ENCODE peak calls at places on chromosomes 13 and 19, in five cellular contexts. X is transverse colon, L is GM12892, I is prostate gland, G is IMR-90. S is an unnamed sample.

GRCh38 chr13:28586585-28587540 is 72.1 kb upstream of the POMP start:
- DNase-seq in X (no peak), L (no peak), I (no peak), G (no peak), S (no peak)

GRCh38 chr19:35040826-35041547 is 534 bp upstream of the HPN start:
- DNase-seq in X (peak; percentile 77), L (no peak), I (peak; percentile 69), G (no peak), S (peak; percentile 68)

GRCh38 chr13:23899555-23899954 is 2.3 kb upstream of the C1QTNF9B start:
- DNase-seq in X (no peak), L (no peak), I (no peak), G (peak; percentile 74), S (no peak)

GRCh38 chr19:16335226-16335625 is 10.6 kb downstream of the KLF2 start:
- DNase-seq in X (no peak), L (no peak), I (no peak), G (no peak), S (no peak)

GRCh38 chr13:81058916-81059290 is 718.0 kb upstream of the SPRY2 start:
- DNase-seq in X (no peak), L (no peak), I (no peak), G (no peak), S (no peak)

GRCh38 chr19:8240274-8241229 is 31.4 kb downstream of the CERS4 start:
- DNase-seq in X (peak; percentile 82), L (peak; percentile 79), I (peak; percentile 84), G (peak; percentile 94), S (peak; percentile 87)

GRCh38 chr19:27674701-27675100 is 1538.2 kb downstream of the UQCRFS1 start:
- DNase-seq in X (no peak), L (no peak), I (no peak), G (no peak), S (no peak)

GRCh38 chr13:112842343-112842856 is 126.6 kb upstream of the MCF2L start:
- DNase-seq in X (no peak), L (no peak), I (no peak), G (no peak), S (no peak)

GRCh38 chr19:43618921-43619261 is 538 bp downstream of the ZNF428 start:
- DNase-seq in X (no peak), L (peak; percentile 51), I (no peak), G (peak; percentile 8), S (peak; percentile 51)

GRCh38 chr13:35720690-35721554 is 244.4 kb upstream of the MAB21L1 start:
- DNase-seq in X (peak; percentile 42), L (peak; percentile 31), I (peak; percentile 19), G (peak; percentile 46), S (peak; percentile 52)

GRCh38 chr13:51729853-51730553 is 74.0 kb downstream of the DHRS12 start:
- DNase-seq in X (peak; percentile 19), L (no peak), I (no peak), G (peak; percentile 90), S (no peak)

GRCh38 chr13:75432811-75433244 is 49.1 kb downstream of the TBC1D4 start:
- DNase-seq in X (no peak), L (no peak), I (no peak), G (no peak), S (no peak)

GRCh38 chr19:15902254-15902653 is 4.4 kb upstream of the CYP4F2 start:
- DNase-seq in X (no peak), L (no peak), I (no peak), G (no peak), S (no peak)

GRCh38 chr13:68713394-68713793 is 1394.2 kb upstream of the ATXN8OS start:
- DNase-seq in X (no peak), L (no peak), I (no peak), G (no peak), S (no peak)

GRCh38 chr13:35923347-35923746 is 207.8 kb downstream of the DCLK1 start:
- DNase-seq in X (no peak), L (no peak), I (no peak), G (peak; percentile 68), S (no peak)

GRCh38 chr13:91740811-91741210 is 342.4 kb downstream of the GPC5 start:
- DNase-seq in X (no peak), L (no peak), I (no peak), G (no peak), S (no peak)

GRCh38 chr19:8352134-8352827 is 9.2 kb upstream of the KANK3 start:
- DNase-seq in X (no peak), L (no peak), I (no peak), G (peak; percentile 34), S (no peak)

GRCh38 chr13:77523386-77523785 is 12.1 kb upstream of the SCEL start:
- DNase-seq in X (no peak), L (no peak), I (no peak), G (no peak), S (no peak)

GRCh38 chr19:53927745-53928144 is 18.7 kb downstream of the CACNG7 start:
- DNase-seq in X (no peak), L (no peak), I (no peak), G (peak; percentile 64), S (no peak)

GRCh38 chr19:28940751-28941500 is 272.0 kb downstream of the UQCRFS1 start:
- DNase-seq in X (no peak), L (no peak), I (no peak), G (peak; percentile 92), S (no peak)

GRCh38 chr13:88739192-88739591 is 1068.0 kb downstream of the SLITRK5 start:
- DNase-seq in X (no peak), L (no peak), I (no peak), G (no peak), S (no peak)

GRCh38 chr19:53156888-53157287 is 2.0 kb downstream of the ZNF347 start:
- DNase-seq in X (no peak), L (no peak), I (no peak), G (no peak), S (no peak)

GRCh38 chr19:29188704-29189375 is 24.1 kb downstream of the UQCRFS1 start:
- DNase-seq in X (no peak), L (no peak), I (no peak), G (peak; percentile 25), S (no peak)

GRCh38 chr13:112465251-112466131 is 89.3 kb downstream of the SPACA7 start:
- DNase-seq in X (no peak), L (no peak), I (no peak), G (no peak), S (no peak)

GRCh38 chr13:113771709-113772331 is 12.8 kb downstream of the TMEM255B start:
- DNase-seq in X (no peak), L (no peak), I (no peak), G (peak; percentile 37), S (no peak)

GRCh38 chr13:84997858-84998257 is 801.4 kb downstream of the SLITRK6 start:
- DNase-seq in X (no peak), L (no peak), I (no peak), G (no peak), S (no peak)

GRCh38 chr19:35216833-35217707 is 11.5 kb downstream of the FAM187B start:
- DNase-seq in X (peak; percentile 65), L (no peak), I (no peak), G (no peak), S (peak; percentile 80)

GRCh38 chr19:10690351-10690781 is 10.9 kb upstream of the QTRT1 start:
- DNase-seq in X (no peak), L (no peak), I (no peak), G (peak; percentile 37), S (no peak)

GRCh38 chr13:36979361-36980040 is 19.6 kb downstream of the ALG5 start:
- DNase-seq in X (no peak), L (no peak), I (no peak), G (peak; percentile 82), S (no peak)
- TF ChIP-seq POLR2A in X (no peak), L (no peak), I (no peak), G (no peak), S (no peak)

DNA sequence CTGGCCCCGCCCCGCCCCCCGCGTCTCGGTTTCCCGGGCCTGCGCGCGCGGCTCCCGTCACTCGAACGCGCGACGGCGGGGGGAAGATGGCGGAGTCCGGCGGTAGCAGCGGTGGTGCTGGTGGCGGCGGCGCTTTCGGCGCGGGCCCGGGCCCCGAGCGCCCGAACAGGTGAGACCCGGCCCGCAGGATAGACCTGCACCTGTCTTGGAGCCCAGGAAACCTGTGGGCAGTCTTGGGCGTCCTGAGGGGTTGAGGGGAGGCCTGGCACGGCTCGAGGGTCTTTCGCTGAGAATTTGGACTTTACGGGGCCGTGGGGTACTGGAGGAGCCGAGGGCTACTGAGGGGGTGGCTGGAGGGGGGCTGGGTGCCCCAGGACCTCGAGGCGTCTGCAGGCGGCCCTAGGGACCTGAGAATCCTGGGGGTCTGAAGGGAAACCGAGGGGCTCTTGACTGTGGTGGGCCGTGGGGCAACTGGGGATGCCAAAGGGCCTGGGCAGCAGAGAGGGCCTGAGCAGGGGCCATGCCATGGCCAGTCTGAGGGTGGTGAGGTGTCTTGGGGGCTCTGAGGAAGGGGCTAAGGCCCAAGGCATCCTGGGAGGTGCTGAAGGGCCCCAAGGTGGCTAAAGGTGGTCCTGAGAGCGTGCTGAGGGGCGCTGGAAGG is at the start of gene KLHL26:
- DNase-seq in X (no peak), L (peak; percentile 89), I (no peak), G (no peak), S (no peak)
- TF ChIP-seq POLR2A in X (peak; percentile 58), L (peak; percentile 61), I (peak; percentile 58), G (peak; percentile 80), S (peak; percentile 44)

GRCh38 chr19:3175761-3176714 is 2.5 kb upstream of the S1PR4 start:
- DNase-seq in X (peak; percentile 87), L (no peak), I (peak; percentile 83), G (peak; percentile 65), S (peak; percentile 25)

GRCh38 chr19:3176715-3177501 is 1.7 kb upstream of the S1PR4 start:
- DNase-seq in X (peak; percentile 71), L (no peak), I (no peak), G (peak; percentile 67), S (peak; percentile 48)

GRCh38 chr19:3178973-3179738 is 587 bp downstream of the S1PR4 start:
- DNase-seq in X (no peak), L (no peak), I (no peak), G (no peak), S (peak; percentile 48)

GRCh38 chr19:3179739-3180293 is 1.2 kb downstream of the S1PR4 start:
- DNase-seq in X (no peak), L (peak; percentile 36), I (no peak), G (no peak), S (peak; percentile 48)

GRCh38 chr19:3178377-3178972 is at the start of gene S1PR4:
- DNase-seq in X (peak; percentile 33), L (peak; percentile 86), I (no peak), G (no peak), S (peak; percentile 79)
- TF ChIP-seq POLR2A in X (peak; percentile 61), L (peak; percentile 75), I (no peak), G (no peak), S (peak; percentile 36)

DNA sequence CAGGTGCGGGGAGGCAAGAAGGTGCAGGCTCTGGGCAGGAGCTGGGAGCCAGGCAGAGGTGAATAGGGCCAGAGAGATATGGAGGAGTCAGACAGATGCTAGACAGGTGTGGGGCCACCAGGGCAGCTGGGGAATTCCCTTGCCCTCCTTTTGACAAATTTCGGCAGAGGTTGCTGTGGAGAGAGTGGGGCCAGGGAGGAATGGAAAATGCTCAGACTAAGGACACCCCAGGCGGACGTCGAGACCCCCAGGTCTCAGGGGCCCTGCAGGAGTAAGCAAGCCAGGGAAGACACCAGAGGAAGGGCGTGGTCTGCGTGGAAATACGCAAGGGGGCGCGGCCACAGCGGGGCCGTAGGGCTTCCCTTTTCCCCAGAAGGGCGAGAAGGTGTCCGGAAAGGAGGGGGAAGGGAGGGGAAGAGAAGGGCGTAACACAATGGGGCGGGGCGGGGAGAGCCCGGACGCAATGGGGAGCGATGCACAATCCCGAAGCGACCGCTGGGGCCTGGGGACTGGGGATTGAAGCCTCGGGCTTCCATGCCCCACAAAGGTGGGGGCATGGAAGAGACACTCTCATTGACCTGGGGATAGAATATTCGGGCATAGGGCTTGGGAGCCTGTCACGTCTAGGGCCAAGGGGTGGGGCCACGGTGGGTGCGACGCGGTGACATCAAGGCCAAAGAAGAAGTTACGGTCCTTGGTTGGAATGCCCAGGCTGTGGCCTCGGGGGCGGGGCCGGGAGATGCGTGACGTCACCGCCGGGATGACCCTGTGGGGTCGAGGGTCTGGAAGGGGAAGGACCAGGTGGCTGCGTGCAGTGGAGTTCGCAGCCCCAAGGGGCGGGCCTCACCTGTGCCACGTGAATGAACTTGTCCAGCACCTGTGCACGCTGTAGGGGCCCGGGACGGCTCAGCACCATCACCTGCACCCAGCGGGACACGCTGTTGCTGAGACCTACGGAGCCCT is 8.2 kb downstream of the RASGRP4 start:
- DNase-seq in X (peak; percentile 75), L (peak; percentile 59), I (no peak), G (no peak), S (peak; percentile 87)
- TF ChIP-seq POLR2A in X (no peak), L (no peak), I (no peak), G (no peak), S (no peak)

S was measured in Peyer's patch.